ENCODE peak calls at places on chromosomes 7 and 10, in six cellular contexts. U, K, M, H, B and Y are unnamed samples.

GRCh38 chr7:70267381-70267780 is 669.1 kb downstream of the AUTS2 start:
- DNase-seq in H (no peak), K (no peak), U (no peak), M (no peak), B (no peak), Y (no peak)

GRCh38 chr10:50566150-50566549 is 57.6 kb downstream of the SGMS1 start:
- DNase-seq in B (no peak), H (no peak), K (peak), U (no peak), M (no peak), Y (no peak)

GRCh38 chr7:103446046-103446520 is at the start of gene SLC26A5:
- DNase-seq in K (no peak), B (no peak), M (peak), U (no peak), H (peak), Y (peak)

GRCh38 chr7:123682690-123683089 is 27.0 kb downstream of the LMOD2 start:
- DNase-seq in U (no peak), K (peak), H (no peak), M (peak), B (no peak), Y (no peak)

GRCh38 chr10:74371696-74372095 is 220.7 kb downstream of the ADK start:
- DNase-seq in K (no peak), M (no peak), U (no peak), B (no peak), H (no peak), Y (no peak)

GRCh38 chr7:119572132-119572531 is 700.8 kb upstream of the KCND2 start:
- DNase-seq in K (no peak), U (no peak), H (no peak), B (no peak), M (no peak), Y (no peak)

GRCh38 chr10:71747808-71748523 is 25.4 kb downstream of the VSIR start:
- DNase-seq in H (no peak), M (no peak), B (peak), U (no peak), K (no peak), Y (peak)

GRCh38 chr10:95214793-95215192 is 20.8 kb downstream of the ACSM6 start:
- DNase-seq in K (no peak), M (no peak), U (no peak), B (no peak), H (no peak), Y (no peak)

GRCh38 chr7:139687980-139688632 is 89.7 kb downstream of the HIPK2 start:
- DNase-seq in B (no peak), H (no peak), K (no peak), M (peak), U (no peak), Y (no peak)

GRCh38 chr7:6437251-6437650 is 10.5 kb downstream of the DAGLB start:
- DNase-seq in U (no peak), K (peak), M (no peak), H (no peak), B (no peak), Y (no peak)

GRCh38 chr7:34165927-34166550 is 260.7 kb downstream of the BMPER start:
- DNase-seq in B (no peak), U (no peak), K (peak), H (no peak), M (no peak), Y (no peak)

GRCh38 chr7:20407585-20408466 is 77.1 kb downstream of the ITGB8 start:
- DNase-seq in U (no peak), H (no peak), B (no peak), M (no peak), K (no peak), Y (no peak)

GRCh38 chr7:155021699-155022145 is 18.8 kb upstream of the PAXIP1 start:
- DNase-seq in K (no peak), U (peak), M (no peak), H (no peak), B (no peak), Y (no peak)

GRCh38 chr7:2708547-2709310 is 20.7 kb downstream of the AMZ1 start:
- DNase-seq in U (no peak), H (no peak), B (no peak), K (no peak), M (no peak), Y (no peak)

GRCh38 chr10:125123363-125124113 is 36.8 kb downstream of the CTBP2 start:
- DNase-seq in M (no peak), H (no peak), K (no peak), U (no peak), B (no peak), Y (no peak)

DNA sequence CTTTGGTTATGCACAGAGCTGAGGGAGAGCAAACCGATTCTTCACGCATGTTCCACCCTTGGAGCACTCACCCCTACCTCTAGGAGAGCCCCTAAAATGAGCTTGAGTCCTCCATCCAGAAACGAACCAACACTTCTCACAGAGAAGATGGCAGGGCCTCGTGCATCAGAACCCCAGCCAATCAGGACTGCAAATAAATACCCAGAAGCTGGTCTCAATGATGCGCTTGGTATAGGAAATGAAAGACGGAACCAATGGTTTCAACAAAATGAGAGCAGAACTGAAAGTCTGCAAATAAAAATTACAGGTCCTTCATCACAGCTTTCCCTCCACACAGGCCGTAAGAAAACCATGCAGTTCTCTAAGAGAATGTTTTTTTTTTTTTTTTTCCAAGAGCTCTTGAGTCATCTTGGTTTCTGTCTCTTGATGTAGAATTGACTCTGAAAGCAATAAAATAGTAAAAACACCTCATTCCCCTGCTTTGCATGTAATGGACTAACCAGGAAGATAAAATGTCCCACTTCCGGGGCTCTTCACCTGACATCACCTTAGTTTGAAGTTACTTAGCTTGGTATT is 23.8 kb downstream of the KLF6 start:
- DNase-seq in U (no peak), K (no peak), M (no peak), B (peak), H (no peak), Y (no peak)
- TF ChIP-seq POLR2A in U (no peak), K (no peak), M (no peak), B (no peak), H (no peak), Y (no peak)

GRCh38 chr7:156543699-156544098 is 96.9 kb upstream of the RNF32 start:
- DNase-seq in H (no peak), U (no peak), K (no peak), M (no peak), B (no peak), Y (no peak)

GRCh38 chr7:156544199-156544598 is 96.4 kb upstream of the RNF32 start:
- DNase-seq in K (no peak), H (no peak), M (no peak), U (no peak), B (no peak), Y (no peak)

GRCh38 chr7:156547884-156548561 is 92.6 kb upstream of the RNF32 start:
- DNase-seq in U (no peak), K (no peak), B (peak), M (no peak), H (no peak), Y (no peak)

GRCh38 chr7:156544919-156545715 is 95.5 kb upstream of the RNF32 start:
- DNase-seq in K (peak), U (no peak), B (no peak), H (no peak), M (no peak), Y (no peak)

GRCh38 chr7:156545989-156546388 is 94.6 kb upstream of the RNF32 start:
- DNase-seq in U (no peak), M (no peak), H (no peak), B (no peak), K (no peak), Y (no peak)
- TF ChIP-seq POLR2AphosphoS5 in U (no peak), M (no peak), H (no peak), B (no peak), K (no peak), Y (no peak)

DNA sequence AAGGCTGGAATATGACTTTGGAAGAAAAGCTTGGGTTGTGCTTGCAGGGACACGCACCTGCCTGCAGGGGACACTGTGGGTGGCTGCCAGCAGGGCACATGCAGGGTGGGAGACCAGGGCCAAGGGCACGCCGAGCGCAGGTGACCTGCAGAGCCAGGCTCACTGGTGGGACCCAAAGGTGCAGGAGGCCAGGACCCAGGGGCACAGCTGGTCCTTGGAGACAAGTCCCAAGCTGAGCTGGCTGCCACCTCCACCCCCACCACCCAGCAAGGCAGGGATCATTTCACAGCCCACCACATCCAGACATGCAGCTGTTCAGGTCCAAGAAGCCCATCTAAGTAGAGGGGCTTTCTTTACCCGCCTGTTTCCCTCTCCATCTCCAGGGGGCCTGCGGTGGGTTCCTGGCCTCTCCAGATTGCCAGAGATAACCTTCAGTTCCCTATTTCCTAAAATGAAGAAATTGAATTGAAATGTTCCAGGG is 13.8 kb upstream of the CLIP2 start:
- DNase-seq in B (no peak), M (peak), H (no peak), U (peak), K (no peak), Y (no peak)
- TF ChIP-seq TAF1 in B (no peak), M (no peak), H (no peak), U (no peak), K (no peak), Y (no peak)

DNA sequence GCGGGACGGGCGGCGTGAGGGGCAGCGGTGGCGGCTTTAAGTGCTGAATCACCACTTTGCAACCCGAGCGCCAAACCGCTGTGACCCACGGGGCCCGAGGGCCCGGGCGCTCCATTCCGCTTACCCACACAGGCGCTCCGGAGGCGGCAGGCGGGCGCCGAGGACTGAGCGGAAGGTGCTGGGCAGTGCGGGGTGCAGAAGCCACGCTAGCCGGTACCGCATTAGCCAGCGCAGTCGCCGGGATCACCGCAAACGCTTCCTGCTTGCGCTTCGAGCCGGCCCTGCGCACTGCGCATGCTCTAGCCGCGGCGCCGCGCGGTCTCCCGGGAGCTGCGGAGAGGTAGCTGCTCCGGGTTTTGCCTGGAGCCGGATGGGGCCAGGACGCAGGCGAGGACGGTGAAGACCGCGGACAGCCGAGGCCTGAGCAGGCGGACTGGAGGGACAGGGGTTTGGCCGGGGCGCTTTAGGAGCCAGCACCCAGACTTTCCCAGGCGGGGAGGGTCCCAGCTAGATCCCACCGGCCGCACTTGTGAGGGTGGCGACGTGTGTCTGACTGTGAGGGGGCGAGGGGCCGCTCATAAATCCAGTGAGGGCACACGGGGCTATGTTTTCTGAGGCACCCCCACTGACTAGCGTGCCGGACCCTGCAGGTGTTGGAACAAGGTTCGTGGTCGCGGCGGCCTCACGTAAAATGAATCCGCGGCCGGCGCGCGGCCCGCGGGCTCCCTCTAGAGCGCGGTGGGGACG is at the start of gene IDE:
- DNase-seq in B (peak), K (peak), H (peak), M (peak), U (peak), Y (peak)
- TF ChIP-seq POLR2A in B (peak), K (peak), H (peak), M (peak), U (peak), Y (peak)

DNA sequence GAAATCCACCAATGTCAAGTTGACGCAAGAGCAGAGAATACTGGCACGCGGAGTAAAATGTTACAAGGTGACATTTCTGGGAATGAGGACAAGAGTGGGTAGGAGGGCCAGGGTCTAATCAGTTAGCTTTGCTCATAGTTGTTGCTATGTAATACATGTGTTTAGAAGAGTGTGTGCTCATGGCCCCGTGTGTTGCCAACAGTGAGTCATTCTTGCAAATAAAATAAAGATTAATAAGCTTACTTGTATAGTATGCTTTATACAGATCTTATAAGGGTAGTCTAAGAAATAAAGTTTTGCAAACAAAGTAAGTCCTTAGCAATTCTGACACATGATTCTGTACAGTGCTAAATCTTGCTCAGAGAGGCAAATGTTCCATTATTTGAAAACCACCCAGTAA is 64.5 kb downstream of the DNMBP start:
- DNase-seq in B (no peak), H (no peak), U (no peak), K (no peak), M (no peak), Y (no peak)
- TF ChIP-seq POLR2AphosphoS5 in B (no peak), H (no peak), U (no peak), K (no peak), M (no peak), Y (no peak)

GRCh38 chr7:21514071-21514470 is 28.8 kb upstream of the DNAH11 start:
- DNase-seq in K (no peak), B (no peak), U (no peak), M (no peak), H (no peak), Y (no peak)
- TF ChIP-seq TAF1 in K (no peak), B (no peak), U (no peak), M (no peak), H (no peak), Y (no peak)